ENCODE peak calls at places on chromosome 11, in five cellular contexts. R is A172, D is AG04450, Y is kidney glomerular epithelial cell, B is EH. I is an unnamed sample.

GRCh38 chr11:26622201-26622600 is 50.1 kb upstream of the MUC15 start:
- DNase-seq in D (no peak), B (no peak), R (no peak), Y (no peak), I (no peak)

GRCh38 chr11:132131962-132132361 is 761.5 kb downstream of the NTM start:
- DNase-seq in B (no peak), D (no peak), R (no peak), Y (no peak), I (no peak)

GRCh38 chr11:122754553-122755322 is 83.6 kb upstream of the CRTAM start:
- DNase-seq in R (no peak), B (peak), Y (no peak), D (no peak), I (no peak)

GRCh38 chr11:31764766-31765165 is 46.4 kb downstream of the PAX6 start:
- DNase-seq in Y (no peak), R (no peak), D (no peak), B (no peak), I (no peak)

GRCh38 chr11:13288375-13289029 is 10.9 kb downstream of the BMAL1 start:
- DNase-seq in D (no peak), R (no peak), B (peak), Y (peak), I (no peak)

GRCh38 chr11:30581646-30582045 is 4.5 kb downstream of the MPPED2 start:
- DNase-seq in B (no peak), R (no peak), D (no peak), Y (no peak), I (no peak)

GRCh38 chr11:45087761-45088160 is 58.7 kb upstream of the PRDM11 start:
- DNase-seq in R (no peak), B (peak), Y (no peak), D (no peak), I (no peak)

GRCh38 chr11:114075891-114076441 is 16.5 kb downstream of the ZBTB16 start:
- DNase-seq in R (peak), Y (peak), D (no peak), B (peak), I (no peak)

GRCh38 chr11:124586247-124586860 is 16.6 kb downstream of the OR8A1 start:
- DNase-seq in Y (peak), B (peak), R (peak), D (peak), I (peak)

GRCh38 chr11:20368441-20368840 is 4.9 kb downstream of the HTATIP2 start:
- DNase-seq in Y (peak), D (no peak), R (peak), B (no peak), I (no peak)

GRCh38 chr11:132126973-132127900 is 756.8 kb downstream of the NTM start:
- DNase-seq in Y (peak), R (peak), D (peak), B (peak), I (peak)